ENCODE peak calls at places on chromosomes 6 and 20, in ten cellular contexts. One of them, this sample, is unnamed.

GRCh38 chr6:79313254-79313653 is 78.8 kb upstream of the HMGN3 start:
- DNase-seq in lower lobe of right lung: no peak
- DNase-seq in pancreas: peak
- DNase-seq in epithelial cell of esophagus: peak
- DNase-seq in heart right ventricle: no peak
- DNase-seq in bronchial epithelial cell: peak
- DNase-seq in sigmoid colon: no peak
- DNase-seq in HCT116: no peak
- DNase-seq in gastrocnemius medialis: no peak
- DNase-seq in GM23338: peak
- DNase-seq in this sample: peak

GRCh38 chr6:157282279-157282678 is 41.0 kb downstream of the TMEM242 start:
- DNase-seq in lower lobe of right lung: no peak
- DNase-seq in pancreas: peak
- DNase-seq in epithelial cell of esophagus: no peak
- DNase-seq in heart right ventricle: no peak
- DNase-seq in bronchial epithelial cell: no peak
- DNase-seq in sigmoid colon: no peak
- DNase-seq in HCT116: no peak
- DNase-seq in gastrocnemius medialis: no peak
- DNase-seq in GM23338: no peak
- DNase-seq in this sample: no peak

GRCh38 chr6:106628658-106629102 is 618 bp downstream of the RTN4IP1 start:
- DNase-seq in lower lobe of right lung: no peak
- DNase-seq in pancreas: no peak
- DNase-seq in epithelial cell of esophagus: no peak
- DNase-seq in heart right ventricle: no peak
- DNase-seq in bronchial epithelial cell: peak
- DNase-seq in sigmoid colon: no peak
- DNase-seq in HCT116: no peak
- DNase-seq in gastrocnemius medialis: no peak
- DNase-seq in GM23338: no peak
- DNase-seq in this sample: peak

GRCh38 chr6:11017090-11017489 is 27.0 kb downstream of the ELOVL2 start:
- DNase-seq in lower lobe of right lung: no peak
- DNase-seq in pancreas: no peak
- DNase-seq in epithelial cell of esophagus: no peak
- DNase-seq in heart right ventricle: no peak
- DNase-seq in bronchial epithelial cell: no peak
- DNase-seq in sigmoid colon: no peak
- DNase-seq in HCT116: no peak
- DNase-seq in gastrocnemius medialis: no peak
- DNase-seq in GM23338: no peak
- DNase-seq in this sample: no peak

GRCh38 chr6:96899019-96899418 is 1.3 kb upstream of the NDUFAF4 start:
- DNase-seq in lower lobe of right lung: no peak
- DNase-seq in pancreas: no peak
- DNase-seq in epithelial cell of esophagus: peak
- DNase-seq in heart right ventricle: peak
- DNase-seq in bronchial epithelial cell: peak
- DNase-seq in sigmoid colon: no peak
- DNase-seq in HCT116: peak
- DNase-seq in gastrocnemius medialis: no peak
- DNase-seq in GM23338: peak
- DNase-seq in this sample: peak

GRCh38 chr6:21070620-21071019 is 522.9 kb upstream of the SOX4 start:
- DNase-seq in lower lobe of right lung: no peak
- DNase-seq in pancreas: no peak
- DNase-seq in epithelial cell of esophagus: no peak
- DNase-seq in heart right ventricle: no peak
- DNase-seq in bronchial epithelial cell: no peak
- DNase-seq in sigmoid colon: no peak
- DNase-seq in HCT116: no peak
- DNase-seq in gastrocnemius medialis: no peak
- DNase-seq in GM23338: no peak
- DNase-seq in this sample: no peak

GRCh38 chr20:62792182-62792939 is 3.9 kb upstream of the MRGBP start:
- DNase-seq in lower lobe of right lung: no peak
- DNase-seq in pancreas: no peak
- DNase-seq in epithelial cell of esophagus: peak
- DNase-seq in heart right ventricle: no peak
- DNase-seq in bronchial epithelial cell: peak
- DNase-seq in sigmoid colon: no peak
- DNase-seq in HCT116: no peak
- DNase-seq in gastrocnemius medialis: no peak
- DNase-seq in GM23338: no peak
- DNase-seq in this sample: no peak

GRCh38 chr6:98382246-98382645 is 452.1 kb upstream of the POU3F2 start:
- DNase-seq in lower lobe of right lung: no peak
- DNase-seq in pancreas: no peak
- DNase-seq in epithelial cell of esophagus: no peak
- DNase-seq in heart right ventricle: no peak
- DNase-seq in bronchial epithelial cell: no peak
- DNase-seq in sigmoid colon: no peak
- DNase-seq in HCT116: no peak
- DNase-seq in gastrocnemius medialis: no peak
- DNase-seq in GM23338: no peak
- DNase-seq in this sample: no peak

GRCh38 chr6:53369876-53370515 is 21.2 kb upstream of the ELOVL5 start:
- DNase-seq in lower lobe of right lung: no peak
- DNase-seq in pancreas: no peak
- DNase-seq in epithelial cell of esophagus: no peak
- DNase-seq in heart right ventricle: no peak
- DNase-seq in bronchial epithelial cell: no peak
- DNase-seq in sigmoid colon: no peak
- DNase-seq in HCT116: no peak
- DNase-seq in gastrocnemius medialis: no peak
- DNase-seq in GM23338: no peak
- DNase-seq in this sample: no peak

GRCh38 chr6:13248053-13248452 is 80.3 kb downstream of the TBC1D7 start:
- DNase-seq in lower lobe of right lung: no peak
- DNase-seq in pancreas: no peak
- DNase-seq in epithelial cell of esophagus: peak
- DNase-seq in heart right ventricle: no peak
- DNase-seq in bronchial epithelial cell: peak
- DNase-seq in sigmoid colon: no peak
- DNase-seq in HCT116: no peak
- DNase-seq in gastrocnemius medialis: no peak
- DNase-seq in GM23338: peak
- DNase-seq in this sample: no peak

GRCh38 chr6:25014806-25015560 is 79.2 kb upstream of the RIPOR2 start:
- DNase-seq in lower lobe of right lung: no peak
- DNase-seq in pancreas: no peak
- DNase-seq in epithelial cell of esophagus: no peak
- DNase-seq in heart right ventricle: no peak
- DNase-seq in bronchial epithelial cell: no peak
- DNase-seq in sigmoid colon: peak
- DNase-seq in HCT116: no peak
- DNase-seq in gastrocnemius medialis: no peak
- DNase-seq in GM23338: peak
- DNase-seq in this sample: peak

GRCh38 chr6:14542670-14543366 is 425.2 kb downstream of the CD83 start:
- DNase-seq in lower lobe of right lung: no peak
- DNase-seq in pancreas: no peak
- DNase-seq in epithelial cell of esophagus: peak
- DNase-seq in heart right ventricle: no peak
- DNase-seq in bronchial epithelial cell: peak
- DNase-seq in sigmoid colon: no peak
- DNase-seq in HCT116: peak
- DNase-seq in gastrocnemius medialis: no peak
- DNase-seq in GM23338: no peak
- DNase-seq in this sample: peak

GRCh38 chr6:143158113-143158581 is 97.5 kb downstream of the AIG1 start:
- DNase-seq in lower lobe of right lung: no peak
- DNase-seq in pancreas: no peak
- DNase-seq in epithelial cell of esophagus: peak
- DNase-seq in heart right ventricle: no peak
- DNase-seq in bronchial epithelial cell: peak
- DNase-seq in sigmoid colon: no peak
- DNase-seq in HCT116: no peak
- DNase-seq in gastrocnemius medialis: no peak
- DNase-seq in GM23338: no peak
- DNase-seq in this sample: peak

GRCh38 chr6:66496659-66497058 is 789.6 kb upstream of the EYS start:
- DNase-seq in lower lobe of right lung: no peak
- DNase-seq in pancreas: no peak
- DNase-seq in epithelial cell of esophagus: peak
- DNase-seq in heart right ventricle: no peak
- DNase-seq in bronchial epithelial cell: peak
- DNase-seq in sigmoid colon: no peak
- DNase-seq in HCT116: no peak
- DNase-seq in gastrocnemius medialis: no peak
- DNase-seq in GM23338: peak
- DNase-seq in this sample: peak
- TF ChIP-seq CTCF in lower lobe of right lung: peak
- TF ChIP-seq CTCF in pancreas: no peak
- TF ChIP-seq CTCF in epithelial cell of esophagus: peak
- TF ChIP-seq CTCF in heart right ventricle: no peak
- TF ChIP-seq CTCF in bronchial epithelial cell: no peak
- TF ChIP-seq CTCF in sigmoid colon: no peak
- TF ChIP-seq CTCF in HCT116: no peak
- TF ChIP-seq CTCF in gastrocnemius medialis: no peak
- TF ChIP-seq CTCF in GM23338: peak
- TF ChIP-seq CTCF in this sample: peak

GRCh38 chr6:163323274-163323673 is 91.2 kb upstream of the QKI start:
- DNase-seq in lower lobe of right lung: no peak
- DNase-seq in pancreas: no peak
- DNase-seq in epithelial cell of esophagus: no peak
- DNase-seq in heart right ventricle: no peak
- DNase-seq in bronchial epithelial cell: no peak
- DNase-seq in sigmoid colon: no peak
- DNase-seq in HCT116: no peak
- DNase-seq in gastrocnemius medialis: no peak
- DNase-seq in GM23338: no peak
- DNase-seq in this sample: no peak

GRCh38 chr6:163321717-163322116 is 92.8 kb upstream of the QKI start:
- DNase-seq in lower lobe of right lung: no peak
- DNase-seq in pancreas: no peak
- DNase-seq in epithelial cell of esophagus: no peak
- DNase-seq in heart right ventricle: no peak
- DNase-seq in bronchial epithelial cell: no peak
- DNase-seq in sigmoid colon: no peak
- DNase-seq in HCT116: no peak
- DNase-seq in gastrocnemius medialis: no peak
- DNase-seq in GM23338: no peak
- DNase-seq in this sample: no peak

GRCh38 chr6:163323719-163324118 is 90.8 kb upstream of the QKI start:
- DNase-seq in lower lobe of right lung: no peak
- DNase-seq in pancreas: no peak
- DNase-seq in epithelial cell of esophagus: no peak
- DNase-seq in heart right ventricle: no peak
- DNase-seq in bronchial epithelial cell: no peak
- DNase-seq in sigmoid colon: no peak
- DNase-seq in HCT116: no peak
- DNase-seq in gastrocnemius medialis: no peak
- DNase-seq in GM23338: no peak
- DNase-seq in this sample: no peak

GRCh38 chr6:163324928-163325784 is 89.4 kb upstream of the QKI start:
- DNase-seq in lower lobe of right lung: peak
- DNase-seq in pancreas: no peak
- DNase-seq in epithelial cell of esophagus: no peak
- DNase-seq in heart right ventricle: no peak
- DNase-seq in bronchial epithelial cell: no peak
- DNase-seq in sigmoid colon: peak
- DNase-seq in HCT116: no peak
- DNase-seq in gastrocnemius medialis: no peak
- DNase-seq in GM23338: no peak
- DNase-seq in this sample: no peak

GRCh38 chr6:163324326-163324927 is 90.1 kb upstream of the QKI start:
- DNase-seq in lower lobe of right lung: no peak
- DNase-seq in pancreas: no peak
- DNase-seq in epithelial cell of esophagus: no peak
- DNase-seq in heart right ventricle: no peak
- DNase-seq in bronchial epithelial cell: no peak
- DNase-seq in sigmoid colon: no peak
- DNase-seq in HCT116: no peak
- DNase-seq in gastrocnemius medialis: no peak
- DNase-seq in GM23338: no peak
- DNase-seq in this sample: no peak
- H3K4me3 ChIP-seq in lower lobe of right lung: no peak
- H3K4me3 ChIP-seq in pancreas: no peak
- H3K4me3 ChIP-seq in epithelial cell of esophagus: no peak
- H3K4me3 ChIP-seq in heart right ventricle: no peak
- H3K4me3 ChIP-seq in bronchial epithelial cell: no peak
- H3K4me3 ChIP-seq in sigmoid colon: no peak
- H3K4me3 ChIP-seq in HCT116: no peak
- H3K4me3 ChIP-seq in gastrocnemius medialis: no peak
- H3K4me3 ChIP-seq in GM23338: no peak
- H3K4me3 ChIP-seq in this sample: no peak

GRCh38 chr6:138569970-138570715 is 70.8 kb upstream of the NHSL1 start:
- DNase-seq in lower lobe of right lung: no peak
- DNase-seq in pancreas: no peak
- DNase-seq in epithelial cell of esophagus: no peak
- DNase-seq in heart right ventricle: no peak
- DNase-seq in bronchial epithelial cell: no peak
- DNase-seq in sigmoid colon: no peak
- DNase-seq in HCT116: no peak
- DNase-seq in gastrocnemius medialis: no peak
- DNase-seq in GM23338: no peak
- DNase-seq in this sample: no peak
- TF ChIP-seq CTCF in lower lobe of right lung: no peak
- TF ChIP-seq CTCF in pancreas: no peak
- TF ChIP-seq CTCF in epithelial cell of esophagus: no peak
- TF ChIP-seq CTCF in heart right ventricle: no peak
- TF ChIP-seq CTCF in bronchial epithelial cell: no peak
- TF ChIP-seq CTCF in sigmoid colon: no peak
- TF ChIP-seq CTCF in HCT116: no peak
- TF ChIP-seq CTCF in gastrocnemius medialis: no peak
- TF ChIP-seq CTCF in GM23338: no peak
- TF ChIP-seq CTCF in this sample: no peak

GRCh38 chr6:149967591-149967990 is 3.8 kb downstream of the ULBP1 start:
- DNase-seq in lower lobe of right lung: no peak
- DNase-seq in pancreas: no peak
- DNase-seq in epithelial cell of esophagus: no peak
- DNase-seq in heart right ventricle: no peak
- DNase-seq in bronchial epithelial cell: no peak
- DNase-seq in sigmoid colon: no peak
- DNase-seq in HCT116: no peak
- DNase-seq in gastrocnemius medialis: no peak
- DNase-seq in GM23338: no peak
- DNase-seq in this sample: no peak

GRCh38 chr6:149963212-149963461 is 606 bp upstream of the ULBP1 start:
- DNase-seq in lower lobe of right lung: no peak
- DNase-seq in pancreas: peak
- DNase-seq in epithelial cell of esophagus: peak
- DNase-seq in heart right ventricle: no peak
- DNase-seq in bronchial epithelial cell: peak
- DNase-seq in sigmoid colon: no peak
- DNase-seq in HCT116: peak
- DNase-seq in gastrocnemius medialis: no peak
- DNase-seq in GM23338: peak
- DNase-seq in this sample: no peak

GRCh38 chr6:149963462-149964242 is at the start of gene ULBP1:
- DNase-seq in lower lobe of right lung: peak
- DNase-seq in pancreas: peak
- DNase-seq in epithelial cell of esophagus: peak
- DNase-seq in heart right ventricle: peak
- DNase-seq in bronchial epithelial cell: peak
- DNase-seq in sigmoid colon: peak
- DNase-seq in HCT116: peak
- DNase-seq in gastrocnemius medialis: peak
- DNase-seq in GM23338: peak
- DNase-seq in this sample: peak

GRCh38 chr6:149964243-149965190 is 774 bp downstream of the ULBP1 start:
- DNase-seq in lower lobe of right lung: no peak
- DNase-seq in pancreas: no peak
- DNase-seq in epithelial cell of esophagus: peak
- DNase-seq in heart right ventricle: no peak
- DNase-seq in bronchial epithelial cell: no peak
- DNase-seq in sigmoid colon: no peak
- DNase-seq in HCT116: no peak
- DNase-seq in gastrocnemius medialis: no peak
- DNase-seq in GM23338: no peak
- DNase-seq in this sample: peak

GRCh38 chr6:149965191-149966020 is 1.7 kb downstream of the ULBP1 start:
- DNase-seq in lower lobe of right lung: no peak
- DNase-seq in pancreas: no peak
- DNase-seq in epithelial cell of esophagus: peak
- DNase-seq in heart right ventricle: no peak
- DNase-seq in bronchial epithelial cell: no peak
- DNase-seq in sigmoid colon: no peak
- DNase-seq in HCT116: no peak
- DNase-seq in gastrocnemius medialis: no peak
- DNase-seq in GM23338: peak
- DNase-seq in this sample: peak
- H3K4me3 ChIP-seq in lower lobe of right lung: peak
- H3K4me3 ChIP-seq in pancreas: no peak
- H3K4me3 ChIP-seq in epithelial cell of esophagus: peak
- H3K4me3 ChIP-seq in heart right ventricle: peak
- H3K4me3 ChIP-seq in bronchial epithelial cell: peak
- H3K4me3 ChIP-seq in sigmoid colon: no peak
- H3K4me3 ChIP-seq in HCT116: no peak
- H3K4me3 ChIP-seq in gastrocnemius medialis: peak
- H3K4me3 ChIP-seq in GM23338: peak
- H3K4me3 ChIP-seq in this sample: peak